ENCODE peak calls at places on chromosomes 2 and 18, in eight cellular contexts. One of them, this sample, is unnamed.

GRCh38 chr2:175063741-175064140 is 58.6 kb upstream of the CHN1 start:
- DNase-seq in esophagus squamous epithelium: no peak
- DNase-seq in IMR-90: peak
- DNase-seq in kidney epithelial cell: no peak
- DNase-seq in fibroblast of lung: no peak
- DNase-seq in cardiac muscle cell: no peak
- DNase-seq in uterus: no peak
- DNase-seq in ascending aorta: no peak
- DNase-seq in this sample: no peak

GRCh38 chr2:105789745-105790466 is 45.2 kb downstream of the NCK2 start:
- DNase-seq in esophagus squamous epithelium: no peak
- DNase-seq in IMR-90: peak
- DNase-seq in kidney epithelial cell: no peak
- DNase-seq in fibroblast of lung: peak
- DNase-seq in cardiac muscle cell: peak
- DNase-seq in uterus: peak
- DNase-seq in ascending aorta: peak
- DNase-seq in this sample: peak

GRCh38 chr2:134461511-134461910 is 207.6 kb downstream of the MGAT5 start:
- DNase-seq in esophagus squamous epithelium: no peak
- DNase-seq in IMR-90: peak
- DNase-seq in kidney epithelial cell: no peak
- DNase-seq in fibroblast of lung: no peak
- DNase-seq in cardiac muscle cell: no peak
- DNase-seq in uterus: no peak
- DNase-seq in ascending aorta: no peak
- DNase-seq in this sample: no peak

GRCh38 chr2:96816127-96816835 is at the start of gene CNNM3:
- DNase-seq in esophagus squamous epithelium: peak
- DNase-seq in IMR-90: peak
- DNase-seq in kidney epithelial cell: peak
- DNase-seq in fibroblast of lung: peak
- DNase-seq in cardiac muscle cell: peak
- DNase-seq in uterus: peak
- DNase-seq in ascending aorta: peak
- DNase-seq in this sample: peak

GRCh38 chr2:239960929-239961661 is 64.0 kb downstream of the NDUFA10 start:
- DNase-seq in esophagus squamous epithelium: no peak
- DNase-seq in IMR-90: no peak
- DNase-seq in kidney epithelial cell: no peak
- DNase-seq in fibroblast of lung: no peak
- DNase-seq in cardiac muscle cell: no peak
- DNase-seq in uterus: no peak
- DNase-seq in ascending aorta: no peak
- DNase-seq in this sample: no peak

GRCh38 chr18:54684786-54685185 is 93.7 kb downstream of the DYNAP start:
- DNase-seq in esophagus squamous epithelium: no peak
- DNase-seq in IMR-90: no peak
- DNase-seq in kidney epithelial cell: no peak
- DNase-seq in fibroblast of lung: no peak
- DNase-seq in cardiac muscle cell: peak
- DNase-seq in uterus: no peak
- DNase-seq in ascending aorta: no peak
- DNase-seq in this sample: no peak

GRCh38 chr2:192016265-192016664 is 169.4 kb upstream of the CAVIN2 start:
- DNase-seq in esophagus squamous epithelium: no peak
- DNase-seq in IMR-90: peak
- DNase-seq in kidney epithelial cell: no peak
- DNase-seq in fibroblast of lung: peak
- DNase-seq in cardiac muscle cell: no peak
- DNase-seq in uterus: no peak
- DNase-seq in ascending aorta: no peak
- DNase-seq in this sample: no peak

GRCh38 chr18:45954070-45954712 is 12.9 kb downstream of the EPG5 start:
- DNase-seq in esophagus squamous epithelium: no peak
- DNase-seq in IMR-90: peak
- DNase-seq in kidney epithelial cell: peak
- DNase-seq in fibroblast of lung: peak
- DNase-seq in cardiac muscle cell: peak
- DNase-seq in uterus: no peak
- DNase-seq in ascending aorta: no peak
- DNase-seq in this sample: no peak

GRCh38 chr18:42545825-42546224 is 569.7 kb downstream of the RIT2 start:
- DNase-seq in esophagus squamous epithelium: no peak
- DNase-seq in IMR-90: peak
- DNase-seq in kidney epithelial cell: peak
- DNase-seq in fibroblast of lung: peak
- DNase-seq in cardiac muscle cell: peak
- DNase-seq in uterus: no peak
- DNase-seq in ascending aorta: no peak
- DNase-seq in this sample: no peak

GRCh38 chr2:197498937-197499593 is 575 bp downstream of the HSPD1 start:
- DNase-seq in esophagus squamous epithelium: no peak
- DNase-seq in IMR-90: peak
- DNase-seq in kidney epithelial cell: no peak
- DNase-seq in fibroblast of lung: peak
- DNase-seq in cardiac muscle cell: peak
- DNase-seq in uterus: peak
- DNase-seq in ascending aorta: no peak
- DNase-seq in this sample: peak

GRCh38 chr2:72983500-72984039 is 66.3 kb downstream of the EMX1 start:
- DNase-seq in esophagus squamous epithelium: no peak
- DNase-seq in IMR-90: no peak
- DNase-seq in kidney epithelial cell: no peak
- DNase-seq in fibroblast of lung: no peak
- DNase-seq in cardiac muscle cell: no peak
- DNase-seq in uterus: no peak
- DNase-seq in ascending aorta: no peak
- DNase-seq in this sample: no peak

GRCh38 chr18:75307530-75307929 is 96.9 kb downstream of the TSHZ1 start:
- DNase-seq in esophagus squamous epithelium: no peak
- DNase-seq in IMR-90: no peak
- DNase-seq in kidney epithelial cell: no peak
- DNase-seq in fibroblast of lung: no peak
- DNase-seq in cardiac muscle cell: no peak
- DNase-seq in uterus: no peak
- DNase-seq in ascending aorta: no peak
- DNase-seq in this sample: no peak

GRCh38 chr2:112891333-112891950 is 19.5 kb upstream of the IL37 start:
- DNase-seq in esophagus squamous epithelium: no peak
- DNase-seq in IMR-90: no peak
- DNase-seq in kidney epithelial cell: no peak
- DNase-seq in fibroblast of lung: no peak
- DNase-seq in cardiac muscle cell: no peak
- DNase-seq in uterus: no peak
- DNase-seq in ascending aorta: no peak
- DNase-seq in this sample: no peak

DNA sequence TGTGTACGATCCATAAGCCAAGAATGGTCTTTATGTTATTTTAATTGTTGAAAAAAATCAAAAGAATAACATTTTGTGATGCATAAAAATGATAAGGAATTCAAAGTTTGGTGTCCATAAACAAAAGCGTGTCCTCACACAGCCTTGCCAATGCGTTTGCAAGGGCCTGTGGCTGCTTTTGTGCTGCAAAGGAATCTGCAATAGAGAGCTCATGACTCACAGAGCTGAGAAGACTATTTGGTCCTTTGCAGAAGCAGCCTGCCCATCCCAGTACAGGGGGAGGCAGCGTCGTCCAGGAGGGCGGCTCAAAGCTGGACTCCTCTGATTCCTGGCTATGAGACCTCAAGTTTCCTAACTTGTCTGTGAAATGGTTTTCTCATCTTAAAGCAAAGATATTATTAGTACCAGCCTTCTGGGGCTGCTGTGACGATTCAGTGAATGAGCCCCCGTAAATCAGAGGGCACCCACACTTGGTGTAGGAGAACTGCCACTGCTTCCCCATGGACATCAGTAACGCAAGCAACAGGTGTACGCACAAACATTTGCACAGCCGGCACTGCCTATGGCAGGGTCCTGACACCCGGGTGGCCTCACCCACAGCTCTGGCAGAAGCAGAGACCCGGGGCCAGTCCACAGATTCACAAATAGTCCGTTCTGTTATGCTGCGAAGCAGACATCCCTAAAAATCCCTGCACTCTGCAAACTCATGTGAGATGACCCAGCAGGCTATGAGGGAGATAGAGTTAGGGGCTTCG is 70.6 kb upstream of the ASAP2 start:
- DNase-seq in esophagus squamous epithelium: no peak
- DNase-seq in IMR-90: peak
- DNase-seq in kidney epithelial cell: no peak
- DNase-seq in fibroblast of lung: peak
- DNase-seq in cardiac muscle cell: peak
- DNase-seq in uterus: no peak
- DNase-seq in ascending aorta: no peak
- DNase-seq in this sample: no peak
- H3K4me3 ChIP-seq in esophagus squamous epithelium: no peak
- H3K4me3 ChIP-seq in IMR-90: no peak
- H3K4me3 ChIP-seq in kidney epithelial cell: no peak
- H3K4me3 ChIP-seq in fibroblast of lung: no peak
- H3K4me3 ChIP-seq in cardiac muscle cell: no peak
- H3K4me3 ChIP-seq in uterus: no peak
- H3K4me3 ChIP-seq in ascending aorta: no peak
- H3K4me3 ChIP-seq in this sample: no peak

DNA sequence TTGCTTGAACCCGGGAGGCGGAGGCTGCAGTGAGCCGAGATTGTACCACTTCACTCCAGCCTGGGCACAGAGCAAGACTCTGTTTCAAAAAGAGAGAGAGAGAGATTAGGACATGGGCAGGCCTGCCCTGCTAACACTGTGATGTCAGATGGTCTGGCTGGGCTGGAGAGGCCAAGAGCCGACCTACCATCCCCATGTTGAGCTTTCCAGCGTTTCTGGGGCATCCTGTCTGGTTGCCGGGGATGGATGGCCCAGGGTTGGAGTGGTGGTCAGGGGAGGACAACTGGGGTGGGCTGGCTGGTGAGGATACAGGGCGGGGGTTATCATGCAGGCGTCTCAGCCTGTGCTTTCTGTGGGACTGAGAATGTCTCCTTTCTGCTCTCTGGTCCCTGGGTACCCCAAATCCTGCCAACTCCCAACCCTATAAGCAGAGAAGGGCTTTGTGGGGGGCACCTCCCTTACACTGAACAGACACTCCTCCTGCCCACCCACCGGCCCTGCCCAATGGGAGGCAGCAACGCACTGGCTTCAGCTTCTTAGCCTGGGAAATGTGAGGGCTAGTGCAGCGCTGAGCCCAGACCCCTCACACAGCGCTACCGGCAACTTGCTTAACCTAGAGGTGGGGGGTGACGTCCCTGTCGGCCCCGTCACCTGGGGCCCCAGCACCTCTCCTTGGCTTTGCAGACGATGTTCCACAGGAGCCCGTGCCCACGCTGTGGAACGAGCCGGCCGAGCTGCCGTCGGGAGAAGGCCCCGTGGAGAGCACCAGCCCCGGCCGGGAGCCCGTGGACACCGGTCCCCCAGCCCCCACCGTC is 5.4 kb downstream of the SNORC start:
- DNase-seq in esophagus squamous epithelium: no peak
- DNase-seq in IMR-90: no peak
- DNase-seq in kidney epithelial cell: no peak
- DNase-seq in fibroblast of lung: no peak
- DNase-seq in cardiac muscle cell: no peak
- DNase-seq in uterus: no peak
- DNase-seq in ascending aorta: no peak
- DNase-seq in this sample: no peak
- H3K4me3 ChIP-seq in esophagus squamous epithelium: peak
- H3K4me3 ChIP-seq in IMR-90: no peak
- H3K4me3 ChIP-seq in kidney epithelial cell: peak
- H3K4me3 ChIP-seq in fibroblast of lung: no peak
- H3K4me3 ChIP-seq in cardiac muscle cell: peak
- H3K4me3 ChIP-seq in uterus: peak
- H3K4me3 ChIP-seq in ascending aorta: peak
- H3K4me3 ChIP-seq in this sample: no peak

GRCh38 chr2:101205521-101205998 is 47.1 kb upstream of the CNOT11 start:
- DNase-seq in esophagus squamous epithelium: no peak
- DNase-seq in IMR-90: peak
- DNase-seq in kidney epithelial cell: peak
- DNase-seq in fibroblast of lung: peak
- DNase-seq in cardiac muscle cell: peak
- DNase-seq in uterus: peak
- DNase-seq in ascending aorta: no peak
- DNase-seq in this sample: peak
- H3K4me3 ChIP-seq in esophagus squamous epithelium: no peak
- H3K4me3 ChIP-seq in IMR-90: no peak
- H3K4me3 ChIP-seq in kidney epithelial cell: no peak
- H3K4me3 ChIP-seq in fibroblast of lung: peak
- H3K4me3 ChIP-seq in cardiac muscle cell: no peak
- H3K4me3 ChIP-seq in uterus: no peak
- H3K4me3 ChIP-seq in ascending aorta: peak
- H3K4me3 ChIP-seq in this sample: no peak

GRCh38 chr2:237218756-237219155 is 133.1 kb downstream of the COPS8 start:
- DNase-seq in esophagus squamous epithelium: no peak
- DNase-seq in IMR-90: no peak
- DNase-seq in kidney epithelial cell: no peak
- DNase-seq in fibroblast of lung: peak
- DNase-seq in cardiac muscle cell: no peak
- DNase-seq in uterus: no peak
- DNase-seq in ascending aorta: no peak
- DNase-seq in this sample: no peak

GRCh38 chr2:237214281-237214680 is 128.6 kb downstream of the COPS8 start:
- DNase-seq in esophagus squamous epithelium: no peak
- DNase-seq in IMR-90: peak
- DNase-seq in kidney epithelial cell: no peak
- DNase-seq in fibroblast of lung: no peak
- DNase-seq in cardiac muscle cell: no peak
- DNase-seq in uterus: no peak
- DNase-seq in ascending aorta: no peak
- DNase-seq in this sample: no peak

GRCh38 chr2:237214963-237215362 is 129.3 kb downstream of the COPS8 start:
- DNase-seq in esophagus squamous epithelium: no peak
- DNase-seq in IMR-90: no peak
- DNase-seq in kidney epithelial cell: no peak
- DNase-seq in fibroblast of lung: no peak
- DNase-seq in cardiac muscle cell: no peak
- DNase-seq in uterus: no peak
- DNase-seq in ascending aorta: no peak
- DNase-seq in this sample: no peak

GRCh38 chr2:237221443-237221842 is 135.8 kb downstream of the COPS8 start:
- DNase-seq in esophagus squamous epithelium: no peak
- DNase-seq in IMR-90: no peak
- DNase-seq in kidney epithelial cell: no peak
- DNase-seq in fibroblast of lung: no peak
- DNase-seq in cardiac muscle cell: no peak
- DNase-seq in uterus: no peak
- DNase-seq in ascending aorta: no peak
- DNase-seq in this sample: no peak

DNA sequence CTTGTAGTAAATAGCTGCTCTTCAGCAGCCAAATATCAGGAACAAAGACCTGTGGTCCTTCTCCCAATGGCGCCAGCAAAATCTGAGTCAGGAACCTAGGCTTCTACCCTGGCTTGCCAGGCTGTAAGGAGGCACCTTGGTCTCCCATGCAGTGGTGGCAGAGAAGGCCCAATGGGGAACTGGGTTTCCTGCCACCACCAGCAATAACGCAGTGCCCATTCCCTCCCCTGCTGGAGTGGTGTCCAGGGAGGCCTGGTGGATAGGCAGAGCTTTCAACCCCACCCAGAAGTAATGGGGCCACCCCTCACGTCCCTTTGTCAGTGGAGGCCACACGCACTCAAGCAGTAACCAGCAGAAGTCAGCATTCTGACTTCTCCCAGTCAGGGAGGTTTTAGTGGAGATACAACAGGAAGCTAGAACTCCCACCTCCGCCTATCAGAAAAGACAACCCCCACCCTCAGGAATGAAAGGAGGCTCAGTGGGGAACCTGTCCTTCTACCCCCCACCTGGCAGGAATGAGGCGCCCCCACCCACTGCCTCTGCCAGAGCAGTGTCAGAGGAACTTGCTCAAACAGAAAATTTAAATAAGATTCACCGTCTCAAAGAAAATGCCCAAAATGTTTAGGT is 132.4 kb downstream of the COPS8 start:
- DNase-seq in esophagus squamous epithelium: no peak
- DNase-seq in IMR-90: no peak
- DNase-seq in kidney epithelial cell: no peak
- DNase-seq in fibroblast of lung: no peak
- DNase-seq in cardiac muscle cell: no peak
- DNase-seq in uterus: no peak
- DNase-seq in ascending aorta: no peak
- DNase-seq in this sample: no peak
- H3K4me3 ChIP-seq in esophagus squamous epithelium: no peak
- H3K4me3 ChIP-seq in IMR-90: no peak
- H3K4me3 ChIP-seq in kidney epithelial cell: no peak
- H3K4me3 ChIP-seq in fibroblast of lung: no peak
- H3K4me3 ChIP-seq in cardiac muscle cell: no peak
- H3K4me3 ChIP-seq in uterus: no peak
- H3K4me3 ChIP-seq in ascending aorta: no peak
- H3K4me3 ChIP-seq in this sample: no peak